ENCODE peak calls at places on chromosomes 4 and X, in seven cellular contexts. V is progenitor cell of endocrine pancreas; Q is T-helper 17 cell; P is fibroblast of lung; W is CD8-positive, alpha-beta memory T cell; O is activated CD4-positive, alpha-beta T cell treated with anti-CD3 and anti-CD28 coated beads for 24 hours; F is psoas muscle. J is an unnamed sample.

GRCh38 chrX:20547649-20548051 is 280.9 kb upstream of the RPS6KA3 start:
- DNase-seq in V (no peak), Q (no peak), P (peak; percentile 81), W (no peak), O (no peak), F (no peak), J (no peak)

GRCh38 chr4:124337874-124338273 is 374.7 kb downstream of the ANKRD50 start:
- DNase-seq in V (no peak), Q (no peak), P (peak; percentile 8), W (no peak), O (no peak), F (peak; percentile 26), J (no peak)

GRCh38 chr4:152870605-152871004 is 65.5 kb upstream of the FHDC1 start:
- DNase-seq in V (no peak), Q (no peak), P (no peak), W (no peak), O (no peak), F (no peak), J (no peak)

GRCh38 chr4:174454815-174455473 is 67.3 kb downstream of the HPGD start:
- DNase-seq in V (no peak), Q (no peak), P (no peak), W (no peak), O (no peak), F (no peak), J (no peak)

GRCh38 chrX:111543212-111543762 is 31.8 kb downstream of the SERTM2 start:
- DNase-seq in V (no peak), Q (no peak), P (no peak), W (no peak), O (no peak), F (no peak), J (no peak)

GRCh38 chr4:89660851-89661250 is 176.1 kb downstream of the SNCA start:
- DNase-seq in V (no peak), Q (no peak), P (no peak), W (no peak), O (no peak), F (no peak), J (no peak)

GRCh38 chr4:184112006-184112550 is 105.6 kb downstream of the ENPP6 start:
- DNase-seq in V (no peak), Q (no peak), P (no peak), W (no peak), O (no peak), F (no peak), J (no peak)

GRCh38 chr4:98996056-98996941 is 778 bp downstream of the METAP1 start:
- DNase-seq in V (no peak), Q (no peak), P (peak; percentile 20), W (no peak), O (peak; percentile 20), F (no peak), J (no peak)

GRCh38 chrX:82218361-82218760 is 1016.5 kb downstream of the SH3BGRL start:
- DNase-seq in V (no peak), Q (no peak), P (peak; percentile 0), W (peak; percentile 10), O (no peak), F (no peak), J (peak; percentile 42)

GRCh38 chrX:23797371-23798128 is 14.6 kb downstream of the SAT1 start:
- DNase-seq in V (no peak), Q (no peak), P (no peak), W (no peak), O (no peak), F (no peak), J (peak; percentile 76)

GRCh38 chrX:68985135-68985725 is 156.4 kb downstream of the EFNB1 start:
- DNase-seq in V (no peak), Q (no peak), P (no peak), W (no peak), O (no peak), F (no peak), J (no peak)

GRCh38 chr4:16264798-16265197 is 38.5 kb upstream of the TAPT1 start:
- DNase-seq in V (no peak), Q (no peak), P (peak; percentile 39), W (peak; percentile 14), O (no peak), F (no peak), J (peak; percentile 18)

GRCh38 chr4:140309124-140309870 is 64.1 kb upstream of the SCOC start:
- DNase-seq in V (no peak), Q (no peak), P (peak; percentile 75), W (no peak), O (no peak), F (no peak), J (no peak)

GRCh38 chr4:56653461-56654237 is 27.4 kb downstream of the HOPX start:
- DNase-seq in V (no peak), Q (no peak), P (peak; percentile 18), W (no peak), O (no peak), F (no peak), J (no peak)

GRCh38 chrX:107677501-107677901 is 49.2 kb downstream of the PRPS1 start:
- DNase-seq in V (no peak), Q (no peak), P (peak; percentile 47), W (no peak), O (no peak), F (no peak), J (no peak)

GRCh38 chr4:119984998-119985397 is 81.7 kb downstream of the MAD2L1 start:
- DNase-seq in V (no peak), Q (no peak), P (no peak), W (no peak), O (no peak), F (no peak), J (no peak)

GRCh38 chrX:123990602-123991001 is 29.1 kb downstream of the STAG2 start:
- DNase-seq in V (no peak), Q (no peak), P (no peak), W (no peak), O (no peak), F (no peak), J (no peak)

GRCh38 chrX:115367455-115367854 is 77.9 kb downstream of the LUZP4 start:
- DNase-seq in V (no peak), Q (no peak), P (peak; percentile 80), W (no peak), O (no peak), F (no peak), J (no peak)

GRCh38 chr4:169410839-169411770 is 140.3 kb upstream of the SH3RF1 start:
- DNase-seq in V (no peak), Q (peak; percentile 16), P (peak; percentile 75), W (peak; percentile 42), O (peak; percentile 1), F (no peak), J (no peak)

GRCh38 chrX:65821721-65822496 is 154.5 kb downstream of the MSN start:
- DNase-seq in V (no peak), Q (peak; percentile 5), P (no peak), W (peak; percentile 23), O (peak; percentile 5), F (peak; percentile 13), J (no peak)

GRCh38 chr4:154528866-154529265 is 21.3 kb downstream of the PLRG1 start:
- DNase-seq in V (no peak), Q (no peak), P (peak; percentile 9), W (no peak), O (no peak), F (no peak), J (peak; percentile 54)

GRCh38 chr4:144399927-144400326 is 246.0 kb upstream of the HHIP start:
- DNase-seq in V (no peak), Q (no peak), P (peak; percentile 97), W (no peak), O (no peak), F (no peak), J (no peak)

GRCh38 chr4:1276984-1277383 is 12.7 kb upstream of the MAEA start:
- DNase-seq in V (no peak), Q (no peak), P (no peak), W (no peak), O (no peak), F (no peak), J (no peak)

GRCh38 chr4:26020083-26020668 is 106.2 kb downstream of the SMIM20 start:
- DNase-seq in V (no peak), Q (no peak), P (peak; percentile 89), W (no peak), O (no peak), F (no peak), J (no peak)

GRCh38 chr4:8150152-8151090 is 8.2 kb downstream of the ABLIM2 start:
- DNase-seq in V (no peak), Q (no peak), P (no peak), W (no peak), O (no peak), F (no peak), J (no peak)

GRCh38 chr4:117796677-117797076 is 237.6 kb upstream of the NDST3 start:
- DNase-seq in V (no peak), Q (no peak), P (peak; percentile 15), W (no peak), O (no peak), F (no peak), J (no peak)

GRCh38 chrX:115023139-115023538 is 5.7 kb upstream of the IL13RA2 start:
- DNase-seq in V (no peak), Q (no peak), P (peak; percentile 87), W (no peak), O (no peak), F (no peak), J (no peak)

GRCh38 chr4:74109894-74110605 is 11.1 kb upstream of the CXCL2 start:
- DNase-seq in V (no peak), Q (no peak), P (peak; percentile 98), W (no peak), O (no peak), F (no peak), J (no peak)

GRCh38 chr4:101439926-101440325 is 92.6 kb upstream of the PPP3CA start:
- DNase-seq in V (no peak), Q (no peak), P (no peak), W (no peak), O (no peak), F (no peak), J (no peak)

GRCh38 chrX:38004046-38004445 is 2.3 kb upstream of the SYTL5 start:
- DNase-seq in V (no peak), Q (no peak), P (no peak), W (no peak), O (no peak), F (no peak), J (no peak)

GRCh38 chr4:566508-567295 is 9.4 kb downstream of the TMEM271 start:
- DNase-seq in V (no peak), Q (no peak), P (no peak), W (no peak), O (no peak), F (no peak), J (no peak)

GRCh38 chr4:109184421-109184956 is 118.0 kb downstream of the COL25A1 start:
- DNase-seq in V (no peak), Q (no peak), P (peak; percentile 47), W (no peak), O (no peak), F (no peak), J (no peak)

GRCh38 chr4:38237139-38237538 is 276.9 kb downstream of the PTTG2 start:
- DNase-seq in V (no peak), Q (no peak), P (peak; percentile 81), W (no peak), O (no peak), F (no peak), J (no peak)

GRCh38 chr4:2064276-2064991 is 5.3 kb downstream of the NAT8L start:
- DNase-seq in V (no peak), Q (no peak), P (no peak), W (no peak), O (no peak), F (no peak), J (no peak)

GRCh38 chr4:71074452-71075299 is 81.2 kb downstream of the DCK start:
- DNase-seq in V (no peak), Q (no peak), P (no peak), W (no peak), O (no peak), F (no peak), J (no peak)

GRCh38 chr4:169207436-169208089 is 63.2 kb downstream of the SH3RF1 start:
- DNase-seq in V (no peak), Q (no peak), P (peak; percentile 50), W (no peak), O (no peak), F (no peak), J (no peak)

GRCh38 chr4:155828628-155829027 is 37.4 kb downstream of the ASIC5 start:
- DNase-seq in V (no peak), Q (no peak), P (peak; percentile 73), W (no peak), O (no peak), F (no peak), J (no peak)

GRCh38 chrX:121569609-121570008 is 522.2 kb downstream of the GLUD2 start:
- DNase-seq in V (no peak), Q (no peak), P (no peak), W (no peak), O (no peak), F (no peak), J (no peak)

J was measured in NCI-H1048.